ENCODE peak calls at places on chromosomes 13 and 19, in ten cellular contexts. One of them, this sample, is unnamed.
A peak's percentile ranks its signal among the peaks of the same experiment; 100 is the strongest.

GRCh38 chr19:15379996-15380647 is 535 bp upstream of the AKAP8 start:
- DNase-seq in PC-3: peak; percentile 67
- DNase-seq in heart right ventricle: peak; percentile 49
- DNase-seq in stomach: peak; percentile 56
- DNase-seq in suprapubic skin: no peak
- DNase-seq in K562: peak; percentile 63
- DNase-seq in IMR-90: peak; percentile 11
- DNase-seq in neural progenitor cell: no peak
- DNase-seq in lower lobe of right lung: no peak
- DNase-seq in kidney: peak; percentile 91
- DNase-seq in this sample: no peak

GRCh38 chr19:6516018-6516658 is 14.0 kb upstream of the TUBB4A start:
- DNase-seq in PC-3: peak; percentile 97
- DNase-seq in heart right ventricle: peak; percentile 93
- DNase-seq in stomach: peak; percentile 95
- DNase-seq in suprapubic skin: peak; percentile 96
- DNase-seq in K562: peak; percentile 97
- DNase-seq in IMR-90: peak; percentile 72
- DNase-seq in neural progenitor cell: peak; percentile 96
- DNase-seq in lower lobe of right lung: peak; percentile 98
- DNase-seq in kidney: peak; percentile 96
- DNase-seq in this sample: peak; percentile 92

GRCh38 chr19:45768644-45769053 is 403 bp downstream of the SIX5 start:
- DNase-seq in PC-3: no peak
- DNase-seq in heart right ventricle: no peak
- DNase-seq in stomach: peak; percentile 54
- DNase-seq in suprapubic skin: peak; percentile 81
- DNase-seq in K562: peak; percentile 44
- DNase-seq in IMR-90: peak; percentile 41
- DNase-seq in neural progenitor cell: peak; percentile 71
- DNase-seq in lower lobe of right lung: peak; percentile 59
- DNase-seq in kidney: peak; percentile 88
- DNase-seq in this sample: no peak

GRCh38 chr13:110517505-110518149 is 43.9 kb downstream of the RAB20 start:
- DNase-seq in PC-3: no peak
- DNase-seq in heart right ventricle: no peak
- DNase-seq in stomach: no peak
- DNase-seq in suprapubic skin: no peak
- DNase-seq in K562: no peak
- DNase-seq in IMR-90: no peak
- DNase-seq in neural progenitor cell: no peak
- DNase-seq in lower lobe of right lung: no peak
- DNase-seq in kidney: peak; percentile 24
- DNase-seq in this sample: no peak

GRCh38 chr13:42114912-42115311 is 66.5 kb downstream of the DGKH start:
- DNase-seq in PC-3: peak; percentile 42
- DNase-seq in heart right ventricle: no peak
- DNase-seq in stomach: no peak
- DNase-seq in suprapubic skin: no peak
- DNase-seq in K562: no peak
- DNase-seq in IMR-90: no peak
- DNase-seq in neural progenitor cell: no peak
- DNase-seq in lower lobe of right lung: no peak
- DNase-seq in kidney: no peak
- DNase-seq in this sample: no peak

GRCh38 chr13:98650376-98651107 is 73.6 kb upstream of the STK24 start:
- DNase-seq in PC-3: peak; percentile 88
- DNase-seq in heart right ventricle: no peak
- DNase-seq in stomach: peak; percentile 86
- DNase-seq in suprapubic skin: no peak
- DNase-seq in K562: no peak
- DNase-seq in IMR-90: no peak
- DNase-seq in neural progenitor cell: no peak
- DNase-seq in lower lobe of right lung: peak; percentile 58
- DNase-seq in kidney: no peak
- DNase-seq in this sample: no peak

GRCh38 chr13:76976488-76976887 is 15.4 kb upstream of the CLN5 start:
- DNase-seq in PC-3: no peak
- DNase-seq in heart right ventricle: no peak
- DNase-seq in stomach: no peak
- DNase-seq in suprapubic skin: no peak
- DNase-seq in K562: no peak
- DNase-seq in IMR-90: no peak
- DNase-seq in neural progenitor cell: no peak
- DNase-seq in lower lobe of right lung: no peak
- DNase-seq in kidney: no peak
- DNase-seq in this sample: no peak

GRCh38 chr19:19554074-19555023 is 16.3 kb downstream of the CILP2 start:
- DNase-seq in PC-3: peak; percentile 55
- DNase-seq in heart right ventricle: no peak
- DNase-seq in stomach: peak; percentile 65
- DNase-seq in suprapubic skin: no peak
- DNase-seq in K562: peak; percentile 88
- DNase-seq in IMR-90: peak; percentile 21
- DNase-seq in neural progenitor cell: peak; percentile 85
- DNase-seq in lower lobe of right lung: peak; percentile 74
- DNase-seq in kidney: peak; percentile 69
- DNase-seq in this sample: no peak

GRCh38 chr19:29546583-29547190 is 20.9 kb downstream of the VSTM2B start:
- DNase-seq in PC-3: no peak
- DNase-seq in heart right ventricle: no peak
- DNase-seq in stomach: no peak
- DNase-seq in suprapubic skin: peak; percentile 50
- DNase-seq in K562: no peak
- DNase-seq in IMR-90: no peak
- DNase-seq in neural progenitor cell: no peak
- DNase-seq in lower lobe of right lung: no peak
- DNase-seq in kidney: peak; percentile 61
- DNase-seq in this sample: no peak

GRCh38 chr13:97967948-97968347 is 14.5 kb downstream of the IPO5 start:
- DNase-seq in PC-3: no peak
- DNase-seq in heart right ventricle: peak; percentile 9
- DNase-seq in stomach: peak; percentile 42
- DNase-seq in suprapubic skin: no peak
- DNase-seq in K562: no peak
- DNase-seq in IMR-90: no peak
- DNase-seq in neural progenitor cell: no peak
- DNase-seq in lower lobe of right lung: no peak
- DNase-seq in kidney: no peak
- DNase-seq in this sample: no peak

GRCh38 chr13:24075137-24075975 is 85.2 kb upstream of the SPATA13 start:
- DNase-seq in PC-3: peak; percentile 69
- DNase-seq in heart right ventricle: no peak
- DNase-seq in stomach: no peak
- DNase-seq in suprapubic skin: no peak
- DNase-seq in K562: no peak
- DNase-seq in IMR-90: no peak
- DNase-seq in neural progenitor cell: no peak
- DNase-seq in lower lobe of right lung: no peak
- DNase-seq in kidney: no peak
- DNase-seq in this sample: no peak

GRCh38 chr13:40618581-40619478 is 47.6 kb downstream of the FOXO1 start:
- DNase-seq in PC-3: no peak
- DNase-seq in heart right ventricle: no peak
- DNase-seq in stomach: no peak
- DNase-seq in suprapubic skin: no peak
- DNase-seq in K562: no peak
- DNase-seq in IMR-90: no peak
- DNase-seq in neural progenitor cell: no peak
- DNase-seq in lower lobe of right lung: no peak
- DNase-seq in kidney: no peak
- DNase-seq in this sample: no peak

GRCh38 chr13:28313579-28313978 is 175.2 kb downstream of the PAN3 start:
- DNase-seq in PC-3: no peak
- DNase-seq in heart right ventricle: no peak
- DNase-seq in stomach: no peak
- DNase-seq in suprapubic skin: no peak
- DNase-seq in K562: no peak
- DNase-seq in IMR-90: peak; percentile 57
- DNase-seq in neural progenitor cell: peak; percentile 40
- DNase-seq in lower lobe of right lung: no peak
- DNase-seq in kidney: no peak
- DNase-seq in this sample: no peak

GRCh38 chr13:91123456-91124127 is 223.9 kb upstream of the MIR17HG start:
- DNase-seq in PC-3: no peak
- DNase-seq in heart right ventricle: no peak
- DNase-seq in stomach: no peak
- DNase-seq in suprapubic skin: no peak
- DNase-seq in K562: no peak
- DNase-seq in IMR-90: no peak
- DNase-seq in neural progenitor cell: no peak
- DNase-seq in lower lobe of right lung: no peak
- DNase-seq in kidney: no peak
- DNase-seq in this sample: no peak
- H3K27ac ChIP-seq in PC-3: no peak overlapping the region
- H3K27ac ChIP-seq in heart right ventricle: no peak overlapping the region
- H3K27ac ChIP-seq in stomach: no peak overlapping the region
- H3K27ac ChIP-seq in suprapubic skin: no peak overlapping the region
- H3K27ac ChIP-seq in K562: no peak overlapping the region
- H3K27ac ChIP-seq in IMR-90: no peak overlapping the region
- H3K27ac ChIP-seq in neural progenitor cell: no peak overlapping the region
- H3K27ac ChIP-seq in lower lobe of right lung: no peak overlapping the region
- H3K27ac ChIP-seq in kidney: no peak overlapping the region
- H3K27ac ChIP-seq in this sample: no peak overlapping the region

GRCh38 chr19:20776083-20777076 is at the start of gene ZNF66:
- DNase-seq in PC-3: peak; percentile 70
- DNase-seq in heart right ventricle: peak; percentile 98
- DNase-seq in stomach: peak; percentile 98
- DNase-seq in suprapubic skin: peak; percentile 99
- DNase-seq in K562: peak; percentile 82
- DNase-seq in IMR-90: peak; percentile 95
- DNase-seq in neural progenitor cell: peak; percentile 99
- DNase-seq in lower lobe of right lung: peak; percentile 94
- DNase-seq in kidney: peak; percentile 98
- DNase-seq in this sample: peak; percentile 93
- H3K27ac ChIP-seq in PC-3: no peak within 1 kb of the TSS
- H3K27ac ChIP-seq in heart right ventricle: peak within 1 kb of the TSS; percentile 71
- H3K27ac ChIP-seq in stomach: peak within 1 kb of the TSS; percentile 80
- H3K27ac ChIP-seq in suprapubic skin: peak within 1 kb of the TSS; percentile 78
- H3K27ac ChIP-seq in K562: peak within 1 kb of the TSS; percentile 65
- H3K27ac ChIP-seq in IMR-90: peak within 1 kb of the TSS; percentile 10
- H3K27ac ChIP-seq in neural progenitor cell: peak within 1 kb of the TSS; percentile 32
- H3K27ac ChIP-seq in lower lobe of right lung: peak within 1 kb of the TSS; percentile 79
- H3K27ac ChIP-seq in kidney: no peak within 1 kb of the TSS
- H3K27ac ChIP-seq in this sample: no peak within 1 kb of the TSS

GRCh38 chr19:32101206-32101605 is 244.2 kb upstream of the ZNF507 start:
- DNase-seq in PC-3: no peak
- DNase-seq in heart right ventricle: no peak
- DNase-seq in stomach: no peak
- DNase-seq in suprapubic skin: no peak
- DNase-seq in K562: no peak
- DNase-seq in IMR-90: no peak
- DNase-seq in neural progenitor cell: no peak
- DNase-seq in lower lobe of right lung: no peak
- DNase-seq in kidney: no peak
- DNase-seq in this sample: no peak

GRCh38 chr19:32098953-32099352 is 246.5 kb upstream of the ZNF507 start:
- DNase-seq in PC-3: no peak
- DNase-seq in heart right ventricle: no peak
- DNase-seq in stomach: no peak
- DNase-seq in suprapubic skin: no peak
- DNase-seq in K562: no peak
- DNase-seq in IMR-90: no peak
- DNase-seq in neural progenitor cell: peak; percentile 33
- DNase-seq in lower lobe of right lung: no peak
- DNase-seq in kidney: no peak
- DNase-seq in this sample: no peak

DNA sequence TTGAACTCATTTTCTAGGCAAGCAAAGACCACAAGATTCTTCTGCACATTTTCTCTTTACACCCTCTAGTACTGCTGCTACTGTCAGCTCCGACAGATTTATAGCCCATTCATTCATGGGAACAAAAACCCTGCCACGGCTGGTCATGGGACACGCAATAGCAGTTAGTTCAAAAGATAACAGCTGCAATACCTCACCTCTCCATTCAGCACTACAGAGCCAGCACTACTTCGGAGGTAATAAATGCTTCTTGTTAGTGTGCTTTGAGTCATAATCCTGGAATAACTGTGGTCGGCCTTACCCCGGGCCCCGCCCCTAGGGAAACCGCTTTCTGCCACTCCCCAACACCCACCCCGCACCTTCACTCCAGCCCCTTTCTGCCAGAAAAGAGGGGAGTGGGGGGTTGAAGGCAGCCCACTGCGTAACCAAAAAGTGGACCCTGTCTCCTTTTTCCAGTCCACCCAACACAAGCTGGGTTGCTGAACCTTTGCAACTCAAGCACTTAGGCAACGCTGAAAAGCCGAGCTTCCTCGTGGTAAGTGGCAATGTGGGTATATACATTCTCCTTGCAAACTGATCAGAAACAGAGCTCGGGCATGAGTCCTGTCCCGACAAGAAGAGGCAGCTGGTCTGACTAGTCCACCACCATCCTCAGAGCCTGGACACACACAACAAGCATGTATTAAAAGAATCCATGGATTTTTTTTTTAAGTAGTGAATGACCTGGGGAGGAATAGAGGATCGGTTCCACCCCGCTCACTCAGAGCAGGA is 240.8 kb upstream of the ZNF507 start:
- DNase-seq in PC-3: peak; percentile 35
- DNase-seq in heart right ventricle: no peak
- DNase-seq in stomach: no peak
- DNase-seq in suprapubic skin: no peak
- DNase-seq in K562: no peak
- DNase-seq in IMR-90: no peak
- DNase-seq in neural progenitor cell: no peak
- DNase-seq in lower lobe of right lung: no peak
- DNase-seq in kidney: no peak
- DNase-seq in this sample: no peak
- H3K27ac ChIP-seq in PC-3: no peak overlapping the region
- H3K27ac ChIP-seq in heart right ventricle: no peak overlapping the region
- H3K27ac ChIP-seq in stomach: no peak overlapping the region
- H3K27ac ChIP-seq in suprapubic skin: no peak overlapping the region
- H3K27ac ChIP-seq in K562: no peak overlapping the region
- H3K27ac ChIP-seq in IMR-90: no peak overlapping the region
- H3K27ac ChIP-seq in neural progenitor cell: no peak overlapping the region
- H3K27ac ChIP-seq in lower lobe of right lung: no peak overlapping the region
- H3K27ac ChIP-seq in kidney: no peak overlapping the region
- H3K27ac ChIP-seq in this sample: no peak overlapping the region

GRCh38 chr19:491146-491741 is 5.0 kb upstream of the MADCAM1 start:
- DNase-seq in PC-3: peak; percentile 28
- DNase-seq in heart right ventricle: no peak
- DNase-seq in stomach: no peak
- DNase-seq in suprapubic skin: no peak
- DNase-seq in K562: peak; percentile 72
- DNase-seq in IMR-90: no peak
- DNase-seq in neural progenitor cell: no peak
- DNase-seq in lower lobe of right lung: no peak
- DNase-seq in kidney: peak; percentile 80
- DNase-seq in this sample: no peak
- H3K27ac ChIP-seq in PC-3: no peak overlapping the region
- H3K27ac ChIP-seq in heart right ventricle: no peak overlapping the region
- H3K27ac ChIP-seq in stomach: no peak overlapping the region
- H3K27ac ChIP-seq in suprapubic skin: no peak overlapping the region
- H3K27ac ChIP-seq in K562: peak overlapping the region; percentile 83
- H3K27ac ChIP-seq in IMR-90: no peak overlapping the region
- H3K27ac ChIP-seq in neural progenitor cell: no peak overlapping the region
- H3K27ac ChIP-seq in lower lobe of right lung: no peak overlapping the region
- H3K27ac ChIP-seq in kidney: no peak overlapping the region
- H3K27ac ChIP-seq in this sample: no peak overlapping the region

DNA sequence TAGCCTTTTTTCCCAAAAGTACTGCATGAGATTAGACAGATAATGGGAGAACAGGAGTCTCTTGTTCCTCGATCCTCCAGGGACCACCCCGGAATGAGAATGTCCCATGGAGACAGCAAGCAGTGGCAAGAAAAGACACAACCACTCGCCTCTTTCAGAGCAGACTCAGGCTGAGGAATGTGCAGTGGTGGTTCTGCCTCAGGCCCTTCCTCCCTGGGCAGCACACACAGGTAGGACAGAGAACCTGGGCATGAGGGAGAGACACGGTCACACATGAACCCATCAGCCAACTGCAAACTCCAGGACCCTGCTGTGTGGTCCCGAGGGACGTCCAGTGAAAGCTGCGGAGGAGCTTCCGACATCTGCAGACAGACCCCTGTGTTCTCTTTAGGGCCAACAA is 31.0 kb downstream of the CRYL1 start:
- DNase-seq in PC-3: peak; percentile 20
- DNase-seq in heart right ventricle: no peak
- DNase-seq in stomach: no peak
- DNase-seq in suprapubic skin: no peak
- DNase-seq in K562: no peak
- DNase-seq in IMR-90: no peak
- DNase-seq in neural progenitor cell: no peak
- DNase-seq in lower lobe of right lung: no peak
- DNase-seq in kidney: no peak
- DNase-seq in this sample: no peak
- H3K27ac ChIP-seq in PC-3: no peak overlapping the region
- H3K27ac ChIP-seq in heart right ventricle: no peak overlapping the region
- H3K27ac ChIP-seq in stomach: no peak overlapping the region
- H3K27ac ChIP-seq in suprapubic skin: no peak overlapping the region
- H3K27ac ChIP-seq in K562: no peak overlapping the region
- H3K27ac ChIP-seq in IMR-90: no peak overlapping the region
- H3K27ac ChIP-seq in neural progenitor cell: no peak overlapping the region
- H3K27ac ChIP-seq in lower lobe of right lung: no peak overlapping the region
- H3K27ac ChIP-seq in kidney: no peak overlapping the region
- H3K27ac ChIP-seq in this sample: no peak overlapping the region